ENCODE peak calls at places on chromosomes 11 and 22, in five cellular contexts. L is cardiac fibroblast, O is GM20000, W is heart left ventricle, M is lower lobe of right lung. A is an unnamed sample.
A peak's percentile ranks its signal among the peaks of the same experiment; 100 is the strongest.

GRCh38 chr22:46104170-46104880 is 46.0 kb upstream of the PPARA start:
- DNase-seq in L (no peak), O (no peak), M (no peak), W (no peak), A (no peak)

GRCh38 chr11:15490535-15490934 is 375.8 kb downstream of the INSC start:
- DNase-seq in L (no peak), O (no peak), W (no peak), M (no peak), A (no peak)

GRCh38 chr22:45804986-45805325 is 133.3 kb downstream of the ATXN10 start:
- DNase-seq in L (peak; percentile 98), W (no peak), M (no peak), O (no peak), A (no peak)

GRCh38 chr11:116366980-116367640 is 405.7 kb downstream of the BUD13 start:
- DNase-seq in W (no peak), O (no peak), M (no peak), L (no peak), A (no peak)

GRCh38 chr11:78033040-78033439 is 10.0 kb upstream of the KCTD14 start:
- DNase-seq in M (no peak), O (no peak), W (no peak), L (peak; percentile 31), A (no peak)

GRCh38 chr11:68690671-68691401 is 6.5 kb downstream of the GAL start:
- DNase-seq in W (no peak), O (no peak), L (no peak), M (no peak), A (no peak)

GRCh38 chr11:59145534-59145933 is 2.9 kb downstream of the FAM111A start:
- DNase-seq in M (no peak), L (peak; percentile 90), O (no peak), W (no peak), A (no peak)

GRCh38 chr22:39251762-39252460 is 7.1 kb upstream of the PDGFB start:
- DNase-seq in O (no peak), L (no peak), W (no peak), M (no peak), A (no peak)

GRCh38 chr11:11215944-11216343 is 137.1 kb downstream of the CSNK2A3 start:
- DNase-seq in O (no peak), L (no peak), W (no peak), M (no peak), A (no peak)

GRCh38 chr11:20249313-20249873 is 89.1 kb upstream of the DBX1 start:
- DNase-seq in L (no peak), M (no peak), W (no peak), O (no peak), A (no peak)

GRCh38 chr11:65590240-65590738 is 5.3 kb downstream of the KCNK7 start:
- DNase-seq in W (no peak), L (peak; percentile 31), M (no peak), O (no peak), A (no peak)

GRCh38 chr11:65811764-65812475 is 21.8 kb upstream of the SNX32 start:
- DNase-seq in O (no peak), W (no peak), L (peak; percentile 19), M (peak; percentile 76), A (peak; percentile 49)

GRCh38 chr11:112776834-112777793 is 184.1 kb upstream of the NCAM1 start:
- DNase-seq in W (no peak), L (no peak), M (no peak), O (no peak), A (no peak)

GRCh38 chr11:65047581-65048422 is 6.8 kb downstream of the SAC3D1 start:
- DNase-seq in M (peak; percentile 59), W (peak; percentile 27), O (peak; percentile 58), L (no peak), A (no peak)

GRCh38 chr11:75874942-75875341 is 59.9 kb downstream of the UVRAG start:
- DNase-seq in O (no peak), L (no peak), M (no peak), W (no peak), A (no peak)

GRCh38 chr11:30635401-30635989 is 49.3 kb upstream of the MPPED2 start:
- DNase-seq in O (no peak), M (no peak), W (peak; percentile 15), L (no peak), A (peak; percentile 67)

GRCh38 chr11:48001438-48002021 is 21.2 kb downstream of the PTPRJ start:
- DNase-seq in L (peak; percentile 87), W (no peak), O (no peak), M (no peak), A (no peak)

GRCh38 chr11:109695696-109696095 is 273.7 kb downstream of the C11orf87 start:
- DNase-seq in L (peak; percentile 40), O (no peak), M (no peak), W (no peak), A (no peak)

GRCh38 chr11:76296731-76297130 is 84.2 kb downstream of the THAP12 start:
- DNase-seq in L (no peak), M (no peak), W (no peak), O (no peak), A (no peak)

GRCh38 chr22:31605851-31606585 is 56.0 kb downstream of the PISD start:
- DNase-seq in O (no peak), L (no peak), M (peak; percentile 2), W (no peak), A (no peak)

GRCh38 chr11:65871811-65872548 is 620 bp downstream of the EFEMP2 start:
- DNase-seq in M (peak; percentile 57), W (no peak), L (peak; percentile 51), O (no peak), A (no peak)

GRCh38 chr11:88344869-88345268 is 7.3 kb upstream of the CTSC start:
- DNase-seq in O (no peak), L (no peak), W (no peak), M (no peak), A (no peak)

GRCh38 chr11:78354741-78355705 is 62.6 kb downstream of the GAB2 start:
- DNase-seq in M (peak; percentile 55), O (peak; percentile 23), W (no peak), L (no peak), A (peak; percentile 54)

GRCh38 chr11:64025205-64025604 is 10.5 kb upstream of the FLRT1 start:
- DNase-seq in M (no peak), L (no peak), W (no peak), O (no peak), A (peak; percentile 44)

GRCh38 chr11:118888398-118888797 is 4.7 kb downstream of the CXCR5 start:
- DNase-seq in L (no peak), O (no peak), W (no peak), M (no peak), A (no peak)

GRCh38 chr11:102312656-102313055 is 4.6 kb upstream of the BIRC3 start:
- DNase-seq in W (no peak), L (peak; percentile 39), O (no peak), M (no peak), A (no peak)

GRCh38 chr22:24181088-24181995 is at the start of gene SUSD2:
- DNase-seq in O (no peak), M (peak; percentile 75), L (no peak), W (no peak), A (peak; percentile 92)

GRCh38 chr11:128086794-128087193 is 500.6 kb downstream of the ETS1 start:
- DNase-seq in L (no peak), W (no peak), M (no peak), O (no peak), A (no peak)

GRCh38 chr22:41352058-41352457 is 29.7 kb upstream of the TEF start:
- DNase-seq in M (no peak), L (peak; percentile 73), O (no peak), W (no peak), A (no peak)

GRCh38 chr11:98365185-98365584 is 655.6 kb upstream of the CNTN5 start:
- DNase-seq in L (peak; percentile 8), W (no peak), M (no peak), O (no peak), A (no peak)

GRCh38 chr22:48757581-48757980 is 1070.1 kb downstream of the BRD1 start:
- DNase-seq in L (no peak), W (no peak), M (peak; percentile 24), O (no peak), A (no peak)

GRCh38 chr22:46812786-46813185 is 50.3 kb downstream of the TBC1D22A start:
- DNase-seq in W (no peak), L (no peak), M (no peak), O (no peak), A (no peak)

GRCh38 chr11:83072689-83073242 is 1.1 kb upstream of the RAB30 start:
- DNase-seq in L (no peak), W (no peak), O (no peak), M (no peak), A (peak; percentile 23)

DNA sequence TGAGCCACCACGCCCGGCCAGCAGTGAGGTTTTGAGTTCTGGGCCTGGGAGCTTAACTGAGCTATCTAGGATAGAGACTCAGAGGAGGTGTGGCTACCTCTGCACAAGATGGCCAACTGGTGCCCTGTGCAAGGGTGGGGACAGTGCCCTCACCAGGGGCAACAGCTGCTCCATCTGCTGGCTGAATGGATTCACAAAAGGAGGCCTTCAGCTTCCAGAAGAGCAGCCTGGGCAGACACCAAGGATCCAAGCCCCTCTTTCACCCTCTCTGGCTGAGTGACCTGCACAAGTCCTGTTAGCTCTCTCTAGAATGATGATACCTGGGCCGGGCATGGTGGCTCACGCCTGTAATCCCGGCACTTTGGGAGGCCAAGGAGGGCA is 33.5 kb upstream of the BAIAP2L2 start:
- DNase-seq in O (no peak), W (no peak), L (no peak), M (no peak), A (no peak)
- TF ChIP-seq CTCF in O (no peak), W (no peak), L (no peak), M (no peak), A (no peak)

GRCh38 chr11:17738350-17739207 is 4.0 kb downstream of the KCNC1 start:
- DNase-seq in M (no peak), W (no peak), L (no peak), O (no peak), A (peak; percentile 75)

GRCh38 chr11:17736921-17737817 is 2.6 kb downstream of the KCNC1 start:
- DNase-seq in M (no peak), L (no peak), W (no peak), O (no peak), A (peak; percentile 14)

GRCh38 chr11:17734418-17734911 is at the start of gene KCNC1:
- DNase-seq in W (no peak), O (peak; percentile 59), L (peak; percentile 13), M (no peak), A (peak; percentile 86)

GRCh38 chr11:17734986-17735822 is 623 bp downstream of the KCNC1 start:
- DNase-seq in W (peak; percentile 48), L (peak; percentile 49), O (peak; percentile 86), M (peak; percentile 68), A (peak; percentile 69)

GRCh38 chr11:17735823-17736772 is 1.5 kb downstream of the KCNC1 start:
- DNase-seq in L (no peak), W (no peak), O (no peak), M (no peak), A (peak; percentile 63)
- TF ChIP-seq CTCF in L (peak; percentile 1), W (peak; percentile 26), O (no peak), M (no peak), A (peak; percentile 82)

GRCh38 chr11:36271794-36272409 is 17.3 kb downstream of the COMMD9 start:
- DNase-seq in M (no peak), W (no peak), L (no peak), O (no peak), A (no peak)
- TF ChIP-seq CTCF in M (peak; percentile 18), W (no peak), L (no peak), O (no peak), A (no peak)

GRCh38 chr11:129333873-129334272 is 41.8 kb upstream of the BARX2 start:
- DNase-seq in O (no peak), L (no peak), W (no peak), M (no peak), A (no peak)
- TF ChIP-seq CTCF in O (no peak), L (peak; percentile 18), W (no peak), M (no peak), A (peak; percentile 72)

A was measured in glutamatergic neuron.